ENCODE peak calls at places on chromosomes 11 and 22, in nine cellular contexts. X is GOT3; W is stimulated activated CD8-positive, alpha-beta memory T cell treated with anti-CD3 and anti-CD28 coated beads, Interleukin-7, amount 100 ng/mL, for 24 hours; J is NCI-H1694; O is right lobe of liver; C is Calu3; G is hypothalamus; V is stimulated activated CD4-positive, alpha-beta T cell treated with anti-CD3 and anti-CD28 coated beads, Interleukin-4, amount 100 ng/mL, for 48 hours; U is AG09319. F is an unnamed sample.

GRCh38 chr11:94558932-94559331 is 8.2 kb upstream of the PIWIL4 start:
- DNase-seq in X (no peak), W (no peak), J (no peak), O (no peak), C (no peak), G (no peak), V (no peak), U (no peak), F (no peak)

GRCh38 chr11:96037267-96037990 is 113.5 kb upstream of the MTMR2 start:
- DNase-seq in X (no peak), W (no peak), J (peak), O (no peak), C (peak), G (no peak), V (no peak), U (no peak), F (peak)

GRCh38 chr11:69205929-69206612 is 50.3 kb downstream of the SMIM38 start:
- DNase-seq in X (no peak), W (no peak), J (no peak), O (peak), C (no peak), G (no peak), V (no peak), U (no peak), F (no peak)

GRCh38 chr11:105823495-105824033 is 198.5 kb downstream of the MSANTD4 start:
- DNase-seq in X (no peak), W (no peak), J (no peak), O (no peak), C (no peak), G (no peak), V (no peak), U (no peak), F (no peak)

GRCh38 chr11:10885703-10886363 is 28.0 kb upstream of the ZBED5 start:
- DNase-seq in X (no peak), W (no peak), J (no peak), O (no peak), C (no peak), G (no peak), V (no peak), U (no peak), F (peak)

GRCh38 chr11:74520316-74520715 is 26.8 kb upstream of the LIPT2 start:
- DNase-seq in X (no peak), W (no peak), J (no peak), O (no peak), C (no peak), G (no peak), V (no peak), U (no peak), F (no peak)

GRCh38 chr11:19792510-19792909 is 79.9 kb downstream of the NAV2 start:
- DNase-seq in X (no peak), W (no peak), J (no peak), O (no peak), C (no peak), G (no peak), V (no peak), U (no peak), F (no peak)

GRCh38 chr11:116871248-116871647 is 33.8 kb upstream of the APOA1 start:
- DNase-seq in X (no peak), W (no peak), J (no peak), O (no peak), C (no peak), G (no peak), V (no peak), U (no peak), F (no peak)

GRCh38 chr11:126585388-126586302 is 230.2 kb downstream of the ST3GAL4 start:
- DNase-seq in X (no peak), W (no peak), J (peak), O (no peak), C (peak), G (no peak), V (no peak), U (peak), F (peak)

GRCh38 chr22:30694171-30694637 is 470 bp upstream of the OSBP2 start:
- DNase-seq in X (no peak), W (peak), J (peak), O (peak), C (peak), G (peak), V (peak), U (no peak), F (peak)

GRCh38 chr22:25661067-25661466 is 80.9 kb upstream of the MYO18B start:
- DNase-seq in X (no peak), W (no peak), J (no peak), O (no peak), C (no peak), G (no peak), V (no peak), U (no peak), F (peak)

GRCh38 chr11:32003335-32003734 is 87.5 kb upstream of the RCN1 start:
- DNase-seq in X (no peak), W (no peak), J (no peak), O (no peak), C (no peak), G (no peak), V (no peak), U (no peak), F (no peak)

GRCh38 chr11:61574611-61575010 is 6.3 kb downstream of the SYT7 start:
- DNase-seq in X (no peak), W (no peak), J (no peak), O (no peak), C (no peak), G (no peak), V (no peak), U (no peak), F (no peak)

GRCh38 chr11:77115181-77115611 is 12.6 kb downstream of the OMP start:
- DNase-seq in X (no peak), W (no peak), J (no peak), O (no peak), C (no peak), G (no peak), V (no peak), U (no peak), F (no peak)

GRCh38 chr11:64564419-64564818 is 26.6 kb upstream of the SLC22A12 start:
- DNase-seq in X (no peak), W (no peak), J (no peak), O (no peak), C (no peak), G (no peak), V (no peak), U (no peak), F (no peak)

GRCh38 chr11:95337175-95337957 is 106.4 kb upstream of the SESN3 start:
- DNase-seq in X (no peak), W (no peak), J (peak), O (peak), C (no peak), G (peak), V (peak), U (peak), F (peak)

GRCh38 chr11:118910309-118911112 is 15.2 kb downstream of the BCL9L start:
- DNase-seq in X (peak), W (no peak), J (no peak), O (peak), C (peak), G (peak), V (no peak), U (peak), F (no peak)

GRCh38 chr11:60345489-60345888 is 18.4 kb downstream of the MS4A6E start:
- DNase-seq in X (no peak), W (no peak), J (no peak), O (no peak), C (peak), G (no peak), V (peak), U (no peak), F (no peak)

GRCh38 chr22:39097098-39098020 is at the start of gene APOBEC3H:
- DNase-seq in X (no peak), W (no peak), J (no peak), O (no peak), C (peak), G (no peak), V (no peak), U (no peak), F (no peak)

GRCh38 chr11:23313001-23313400 is 452.7 kb upstream of the CCDC179 start:
- DNase-seq in X (no peak), W (no peak), J (no peak), O (no peak), C (no peak), G (no peak), V (no peak), U (no peak), F (no peak)

GRCh38 chr11:47158242-47158641 is 18.4 kb downstream of the ARFGAP2 start:
- DNase-seq in X (no peak), W (no peak), J (no peak), O (no peak), C (no peak), G (no peak), V (no peak), U (no peak), F (no peak)

GRCh38 chr11:57073121-57073520 is 84.4 kb downstream of the OR5AK2 start:
- DNase-seq in X (no peak), W (no peak), J (no peak), O (no peak), C (no peak), G (no peak), V (no peak), U (no peak), F (no peak)

GRCh38 chr11:18352581-18352980 is 30.2 kb downstream of the GTF2H1 start:
- DNase-seq in X (no peak), W (no peak), J (no peak), O (no peak), C (no peak), G (no peak), V (no peak), U (no peak), F (no peak)

GRCh38 chr11:118415739-118416068 is 14.3 kb downstream of the ATP5MG start:
- DNase-seq in X (no peak), W (no peak), J (no peak), O (no peak), C (peak), G (no peak), V (no peak), U (peak), F (no peak)

GRCh38 chr11:36540998-36541397 is 26.8 kb upstream of the RAG1 start:
- DNase-seq in X (no peak), W (no peak), J (peak), O (peak), C (peak), G (no peak), V (peak), U (no peak), F (no peak)

GRCh38 chr11:109106201-109106906 is 315.6 kb upstream of the C11orf87 start:
- DNase-seq in X (no peak), W (no peak), J (no peak), O (no peak), C (no peak), G (no peak), V (no peak), U (no peak), F (no peak)

F was measured in NCI-H446 treated with DMSO at 0.1 percent for 48 hours.